ENCODE peak calls at places on chromosome 22, in four cellular contexts. N is stimulated activated CD4-positive, alpha-beta T cell treated with anti-CD3 and anti-CD28 coated beads, Interleukin-12 subunit alpha, Interleukin-12 subunit beta, amount 100 ng/mL, for 4 hours; Y is amygdala; H is HCEC 1CT. X is an unnamed sample.
A peak's percentile ranks its signal among the peaks of the same experiment; 100 is the strongest.

GRCh38 chr22:41557401-41558240 is 3.2 kb upstream of the CSDC2 start:
- DNase-seq in H (peak; percentile 85), N (no peak), Y (peak; percentile 75), X (peak; percentile 90)

GRCh38 chr22:39478461-39478860 is 21.6 kb downstream of the MGAT3 start:
- DNase-seq in Y (no peak), H (no peak), N (peak; percentile 22), X (no peak)

GRCh38 chr22:18975434-18976196 is 39.5 kb upstream of the PRODH start:
- DNase-seq in N (no peak), Y (no peak), H (no peak), X (peak; percentile 10)

GRCh38 chr22:16387088-16387487 is 205.5 kb downstream of the CCT8L2 start:
- DNase-seq in Y (no peak), H (no peak), N (no peak), X (no peak)

GRCh38 chr22:23603266-23603665 is 23.2 kb upstream of the IGLL1 start:
- DNase-seq in H (no peak), N (no peak), Y (no peak), X (no peak)

GRCh38 chr22:43376765-43377485 is 33.8 kb upstream of the SCUBE1 start:
- DNase-seq in Y (no peak), N (no peak), H (no peak), X (no peak)

GRCh38 chr22:32142600-32142999 is 16.5 kb downstream of the C22orf42 start:
- DNase-seq in Y (no peak), N (no peak), H (no peak), X (no peak)

GRCh38 chr22:27601195-27601594 is 200.4 kb downstream of the MN1 start:
- DNase-seq in Y (no peak), H (no peak), N (no peak), X (no peak)

GRCh38 chr22:50293441-50294318 is 13.8 kb downstream of the PLXNB2 start:
- DNase-seq in Y (peak; percentile 45), N (no peak), H (peak; percentile 69), X (peak; percentile 70)

GRCh38 chr22:23219787-23220484 is 39.6 kb downstream of the BCR start:
- DNase-seq in Y (no peak), N (peak; percentile 45), H (peak; percentile 53), X (no peak)

GRCh38 chr22:40966683-40967082 is 15.5 kb downstream of the RBX1 start:
- DNase-seq in Y (no peak), N (no peak), H (no peak), X (no peak)

GRCh38 chr22:38923463-38924196 is 33.8 kb upstream of the APOBEC3A start:
- DNase-seq in N (no peak), Y (peak; percentile 87), H (peak; percentile 84), X (peak; percentile 76)

GRCh38 chr22:43186272-43187170 is at the start of gene TTLL12:
- DNase-seq in Y (no peak), H (peak; percentile 50), N (peak; percentile 56), X (peak; percentile 75)

X was measured in Right ventricle myocardium superior.